ENCODE peak calls at places on chromosomes 7 and 10, in ten cellular contexts. P is sigmoid colon; I is GM23338; E is B cell; J is CD8-positive, alpha-beta T cell; L is ovary; Z is HL-60; F is GM10248; O is tibial artery; S is fibroblast of the aortic adventitia. N is an unnamed sample.

GRCh38 chr10:24241536-24241935 is 32.6 kb downstream of the KIAA1217 start:
- DNase-seq in L (no peak), E (no peak), O (no peak), P (no peak), I (no peak), Z (no peak), F (no peak), J (no peak), S (peak), N (no peak)

GRCh38 chr10:22899775-22900174 is 28.1 kb upstream of the ARMC3 start:
- DNase-seq in E (no peak), I (no peak), L (no peak), O (no peak), F (no peak), J (no peak), S (no peak), P (no peak), Z (no peak), N (no peak)

GRCh38 chr10:52314007-52314821 is at the start of gene DKK1:
- DNase-seq in Z (no peak), L (no peak), E (peak), I (peak), J (no peak), O (peak), F (peak), S (peak), P (peak), N (no peak)

GRCh38 chr10:46226900-46227558 is 59.8 kb upstream of the ANTXRL start:
- DNase-seq in J (no peak), L (no peak), O (no peak), I (no peak), S (no peak), F (no peak), P (no peak), E (no peak), Z (no peak), N (no peak)

GRCh38 chr10:30691601-30692015 is 62.1 kb upstream of the LYZL2 start:
- DNase-seq in J (no peak), O (no peak), L (no peak), P (no peak), I (no peak), S (peak), F (no peak), Z (no peak), E (no peak), N (no peak)

GRCh38 chr7:98058186-98058585 is 48.5 kb upstream of the LMTK2 start:
- DNase-seq in O (no peak), I (no peak), P (no peak), E (no peak), J (no peak), Z (no peak), F (no peak), S (no peak), L (no peak), N (no peak)

GRCh38 chr7:29370531-29371314 is 176.1 kb downstream of the CHN2 start:
- DNase-seq in P (no peak), I (no peak), F (no peak), L (no peak), E (no peak), Z (no peak), O (peak), S (peak), J (no peak), N (no peak)

GRCh38 chr7:130566168-130566897 is 74.4 kb downstream of the MEST start:
- DNase-seq in P (no peak), I (no peak), L (peak), Z (no peak), S (peak), J (no peak), F (no peak), O (peak), E (no peak), N (no peak)

GRCh38 chr7:157544980-157545680 is 208.3 kb downstream of the DNAJB6 start:
- DNase-seq in S (no peak), I (no peak), O (peak), F (no peak), J (no peak), Z (no peak), E (no peak), L (no peak), P (peak), N (no peak)

GRCh38 chr7:954330-955238 is at the start of gene ADAP1:
- DNase-seq in E (peak), I (peak), Z (peak), P (peak), O (no peak), L (no peak), S (peak), F (peak), J (peak), N (no peak)

GRCh38 chr10:121988361-121989324 is at the start of gene TACC2:
- DNase-seq in J (no peak), L (no peak), S (no peak), F (no peak), P (peak), Z (no peak), O (no peak), E (no peak), I (no peak), N (no peak)

GRCh38 chr10:122407375-122408125 is 33.0 kb downstream of the PLEKHA1 start:
- DNase-seq in L (peak), F (no peak), O (peak), P (no peak), Z (no peak), I (no peak), S (no peak), J (peak), E (no peak), N (no peak)

GRCh38 chr7:142795339-142795863 is 24.6 kb downstream of the PRSS2 start:
- DNase-seq in J (peak), F (no peak), P (no peak), Z (no peak), I (peak), O (no peak), L (no peak), E (peak), S (no peak), N (no peak)

GRCh38 chr10:110790913-110791525 is 80.7 kb upstream of the PDCD4 start:
- DNase-seq in L (no peak), Z (no peak), O (no peak), F (no peak), J (no peak), E (no peak), P (no peak), S (no peak), I (no peak), N (no peak)

GRCh38 chr7:26688936-26689506 is 175.4 kb downstream of the SKAP2 start:
- DNase-seq in P (no peak), L (no peak), Z (peak), F (no peak), S (no peak), J (no peak), O (no peak), I (no peak), E (peak), N (no peak)

GRCh38 chr7:36048141-36048901 is 104.7 kb upstream of the EEPD1 start:
- DNase-seq in P (peak), Z (no peak), O (peak), I (no peak), J (no peak), S (peak), L (no peak), E (no peak), F (no peak), N (no peak)

GRCh38 chr10:17217661-17218306 is 10.3 kb upstream of the VIM start:
- DNase-seq in F (no peak), I (no peak), O (no peak), S (peak), J (no peak), E (no peak), P (no peak), Z (no peak), L (no peak), N (no peak)

GRCh38 chr7:774161-775109 is 47.4 kb upstream of the PRKAR1B start:
- DNase-seq in E (peak), L (no peak), Z (peak), S (peak), J (peak), F (peak), I (peak), O (no peak), P (no peak), N (peak)

GRCh38 chr7:51539840-51540239 is 223.2 kb upstream of the COBL start:
- DNase-seq in I (no peak), Z (no peak), P (no peak), J (no peak), E (no peak), O (no peak), L (no peak), F (no peak), S (no peak), N (no peak)

GRCh38 chr7:70776627-70777101 is 355.3 kb upstream of the GALNT17 start:
- DNase-seq in I (no peak), J (no peak), L (peak), Z (no peak), F (no peak), P (no peak), E (no peak), S (no peak), O (no peak), N (no peak)

GRCh38 chr7:91720255-91720937 is 160.1 kb downstream of the MTERF1 start:
- DNase-seq in F (no peak), P (no peak), J (no peak), S (peak), O (no peak), Z (no peak), L (no peak), I (no peak), E (no peak), N (no peak)

GRCh38 chr10:71262027-71262426 is 49.7 kb downstream of the UNC5B start:
- DNase-seq in F (no peak), E (no peak), L (no peak), S (no peak), P (no peak), J (no peak), I (no peak), Z (no peak), O (no peak), N (no peak)

GRCh38 chr10:10644317-10645111 is 373.2 kb upstream of the CELF2 start:
- DNase-seq in J (no peak), I (no peak), O (peak), F (no peak), Z (no peak), P (no peak), S (peak), E (no peak), L (no peak), N (no peak)

GRCh38 chr7:132518839-132519173 is 57.5 kb downstream of the PLXNA4 start:
- DNase-seq in O (no peak), P (no peak), E (no peak), Z (no peak), S (no peak), F (no peak), I (no peak), J (no peak), L (no peak), N (no peak)

GRCh38 chr10:62735464-62736188 is 68.9 kb upstream of the ADO start:
- DNase-seq in I (no peak), J (no peak), F (no peak), Z (no peak), O (no peak), L (no peak), S (peak), P (no peak), E (peak), N (no peak)

GRCh38 chr10:30637881-30638467 is 8.4 kb upstream of the LYZL2 start:
- DNase-seq in J (no peak), Z (no peak), P (no peak), E (no peak), L (no peak), F (no peak), S (peak), I (no peak), O (no peak), N (no peak)

GRCh38 chr7:151076863-151077704 is 3.5 kb downstream of the FASTK start:
- DNase-seq in E (peak), P (no peak), J (no peak), F (no peak), S (no peak), I (peak), O (no peak), Z (peak), L (no peak), N (no peak)
- TF ChIP-seq CTCF in E (peak), P (no peak), J (no peak), F (no peak), S (peak), I (peak), O (no peak), Z (no peak), L (no peak), N (peak)

GRCh38 chr10:124279298-124279697 is 139.4 kb downstream of the OAT start:
- DNase-seq in Z (no peak), J (no peak), O (no peak), S (no peak), F (no peak), I (no peak), E (no peak), L (no peak), P (no peak), N (no peak)
- TF ChIP-seq CTCF in Z (no peak), J (no peak), O (no peak), S (no peak), F (no peak), I (no peak), E (no peak), L (no peak), P (no peak), N (no peak)

DNA sequence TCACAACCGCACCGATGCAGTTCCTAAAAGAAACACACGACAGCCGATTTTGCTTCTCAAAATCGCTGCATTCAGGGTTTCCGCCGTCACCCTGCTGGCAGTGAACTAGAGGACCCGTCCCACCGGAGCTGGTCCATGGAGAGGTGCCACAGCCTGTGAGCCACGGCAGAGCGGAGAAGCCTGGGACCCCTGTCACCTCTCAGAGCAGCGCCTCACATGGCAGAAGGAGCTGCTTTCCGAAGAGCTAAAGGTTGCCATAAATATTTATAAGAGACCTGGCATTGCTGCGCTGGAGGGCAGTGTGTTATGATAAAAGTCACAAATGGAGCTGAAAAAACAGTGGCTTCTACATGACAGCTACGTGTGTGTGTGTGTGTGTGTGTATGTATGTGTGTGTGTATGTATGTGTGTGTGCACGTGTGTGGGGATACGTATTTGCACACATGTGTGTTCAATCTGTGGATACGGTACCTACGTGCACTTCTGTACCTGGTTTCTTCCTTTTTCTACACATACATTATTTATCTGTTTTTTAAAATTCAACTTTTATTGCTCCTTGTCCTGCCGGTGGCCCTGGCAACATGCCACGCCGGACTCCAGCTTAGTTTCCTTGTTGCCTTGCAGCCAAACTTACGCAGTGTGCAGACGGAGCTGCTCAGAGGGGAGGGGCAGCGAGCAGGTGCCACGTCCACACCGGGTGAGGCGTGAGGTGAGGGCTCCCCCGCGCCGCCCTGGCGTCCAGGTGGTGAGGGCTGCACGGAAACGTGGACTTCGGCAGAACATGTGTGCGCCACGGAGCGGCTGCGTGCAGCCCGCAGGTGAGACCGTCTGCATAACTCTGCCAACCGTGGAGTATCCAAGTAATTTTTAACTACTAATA is 115.2 kb upstream of the PITRM1 start:
- DNase-seq in E (no peak), O (no peak), P (no peak), L (no peak), J (no peak), S (no peak), I (peak), F (no peak), Z (no peak), N (no peak)
- TF ChIP-seq CTCF in E (no peak), O (no peak), P (no peak), L (no peak), J (no peak), S (no peak), I (no peak), F (no peak), Z (no peak), N (no peak)

DNA sequence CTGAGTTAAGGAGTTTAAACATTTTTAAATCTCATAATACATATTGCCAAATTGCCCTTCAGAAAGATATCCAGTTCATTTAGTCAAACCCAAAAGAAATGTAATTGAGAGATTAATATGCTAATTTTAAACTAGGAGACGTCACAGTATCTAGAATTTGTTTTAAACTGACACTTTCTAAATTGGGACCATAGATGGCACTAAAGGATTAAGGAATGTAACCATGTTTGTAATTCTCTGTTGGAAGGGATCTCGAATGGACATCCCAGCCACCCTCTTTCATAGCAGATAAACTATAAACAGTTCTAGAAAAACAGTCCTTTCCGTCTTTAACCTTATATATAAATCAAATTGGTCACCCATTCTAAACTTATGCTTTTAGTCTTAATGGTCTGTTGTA is 30.0 kb upstream of the SAMD9L start:
- DNase-seq in O (no peak), S (peak), E (no peak), L (no peak), Z (no peak), I (peak), F (no peak), J (no peak), P (no peak), N (no peak)
- TF ChIP-seq CTCF in O (no peak), S (peak), E (no peak), L (no peak), Z (no peak), I (peak), F (no peak), J (no peak), P (no peak), N (peak)

DNA sequence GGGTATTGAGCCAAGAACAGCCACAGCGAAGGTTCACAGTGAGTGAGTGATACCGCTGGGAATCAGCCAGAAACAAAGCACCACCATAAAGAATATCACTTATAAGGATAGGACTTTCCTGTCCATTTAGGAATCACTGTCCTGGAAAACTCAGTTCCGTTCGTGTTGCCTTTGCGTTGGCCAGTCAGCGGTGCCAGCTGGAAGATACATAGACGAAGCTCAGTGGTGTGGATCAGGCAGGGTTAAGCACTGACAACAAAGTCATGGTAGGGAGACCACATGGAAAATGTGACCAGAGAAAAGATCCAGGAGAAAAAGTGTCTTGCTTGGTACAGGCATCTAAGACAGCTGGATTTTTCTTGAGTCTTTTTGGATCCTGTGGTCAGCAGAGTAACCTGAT is 579.7 kb upstream of the DPP6 start:
- DNase-seq in O (no peak), L (no peak), S (no peak), E (no peak), P (no peak), J (no peak), I (no peak), F (no peak), Z (no peak), N (no peak)
- TF ChIP-seq CTCF in O (no peak), L (no peak), S (no peak), E (no peak), P (no peak), J (no peak), I (no peak), F (no peak), Z (no peak), N (no peak)